ENCODE peak calls at places on chromosomes 5 and 9, in seven cellular contexts. R is HEK293T; G is prostate gland; H is GM19239; B is ELR; Y is NCI-H2171; I is stimulated activated naive CD8-positive, alpha-beta T cell treated with anti-CD3 and anti-CD28 coated beads, Interleukin-15, amount 100 ng/mL, for 72 hours. Z is an unnamed sample.

GRCh38 chr5:119529811-119530210 is 77.5 kb downstream of the HSD17B4 start:
- DNase-seq in R (no peak), G (no peak), H (no peak), B (no peak), Y (no peak), I (no peak), Z (no peak)

GRCh38 chr5:103259705-103260355 is 1.3 kb downstream of the MACIR start:
- DNase-seq in R (peak; percentile 35), G (no peak), H (no peak), B (peak; percentile 61), Y (peak; percentile 7), I (no peak), Z (no peak)

GRCh38 chr5:13566903-13567339 is 377.6 kb downstream of the DNAH5 start:
- DNase-seq in R (no peak), G (no peak), H (no peak), B (peak; percentile 94), Y (no peak), I (no peak), Z (no peak)

GRCh38 chr5:135189024-135189423 is 155.0 kb upstream of the PITX1 start:
- DNase-seq in R (no peak), G (no peak), H (no peak), B (no peak), Y (no peak), I (no peak), Z (no peak)

GRCh38 chr5:44774279-44774880 is 34.4 kb upstream of the MRPS30 start:
- DNase-seq in R (peak; percentile 12), G (no peak), H (peak; percentile 3), B (peak; percentile 56), Y (peak; percentile 43), I (no peak), Z (no peak)

GRCh38 chr5:141713616-141714309 is 31.7 kb upstream of the ARAP3 start:
- DNase-seq in R (no peak), G (no peak), H (no peak), B (peak; percentile 54), Y (no peak), I (no peak), Z (no peak)

GRCh38 chr9:1025131-1025530 is 25.0 kb upstream of the DMRT2 start:
- DNase-seq in R (no peak), G (no peak), H (no peak), B (no peak), Y (no peak), I (no peak), Z (no peak)

GRCh38 chr9:128555180-128555721 is 2.9 kb downstream of the SPTAN1 start:
- DNase-seq in R (peak; percentile 40), G (no peak), H (no peak), B (peak; percentile 86), Y (no peak), I (no peak), Z (no peak)

GRCh38 chr9:119736478-119737454 is 367.5 kb upstream of the BRINP1 start:
- DNase-seq in R (no peak), G (no peak), H (peak; percentile 16), B (no peak), Y (no peak), I (no peak), Z (peak; percentile 19)

GRCh38 chr5:108398964-108399363 is 17.1 kb upstream of the FBXL17 start:
- DNase-seq in R (no peak), G (no peak), H (no peak), B (no peak), Y (no peak), I (no peak), Z (no peak)

GRCh38 chr9:89887286-89887685 is 282.5 kb downstream of the GADD45G start:
- DNase-seq in R (no peak), G (no peak), H (no peak), B (no peak), Y (no peak), I (no peak), Z (no peak)

GRCh38 chr9:79623799-79624721 is 52.3 kb downstream of the TLE4 start:
- DNase-seq in R (peak; percentile 62), G (no peak), H (peak; percentile 20), B (peak; percentile 18), Y (no peak), I (peak; percentile 72), Z (no peak)

GRCh38 chr5:151182976-151183375 is 25.4 kb upstream of the ANXA6 start:
- DNase-seq in R (no peak), G (no peak), H (no peak), B (no peak), Y (no peak), I (no peak), Z (no peak)

GRCh38 chr9:31323726-31324444 is 1060.6 kb upstream of the ACO1 start:
- DNase-seq in R (no peak), G (no peak), H (no peak), B (no peak), Y (no peak), I (no peak), Z (no peak)

GRCh38 chr5:41921874-41922273 is 3.2 kb upstream of the FBXO4 start:
- DNase-seq in R (no peak), G (no peak), H (no peak), B (peak; percentile 58), Y (no peak), I (no peak), Z (no peak)

GRCh38 chr9:127661342-127661741 is 45.4 kb upstream of the CFAP157 start:
- DNase-seq in R (no peak), G (no peak), H (no peak), B (no peak), Y (peak; percentile 100), I (no peak), Z (no peak)

Z was measured in GM12891.